ENCODE peak calls at places on chromosome 15, in five cellular contexts. B is MCF 10A, Z is pancreas, E is psoas muscle, V is left ventricle myocardium inferior. W is an unnamed sample.

GRCh38 chr15:57867970-57868791 is 161.7 kb downstream of the POLR2M start:
- DNase-seq in V (no peak), Z (no peak), B (no peak), E (no peak), W (no peak)

GRCh38 chr15:78241017-78241416 is 6.7 kb upstream of the ACSBG1 start:
- DNase-seq in E (peak), V (peak), B (peak), Z (peak), W (peak)

GRCh38 chr15:34014556-34014955 is 24.4 kb downstream of the AVEN start:
- DNase-seq in E (no peak), B (no peak), V (no peak), Z (no peak), W (no peak)

GRCh38 chr15:92528736-92529135 is 126.8 kb downstream of the FAM174B start:
- DNase-seq in B (no peak), V (no peak), Z (no peak), E (no peak), W (no peak)

GRCh38 chr15:77010842-77011241 is 15.9 kb downstream of the PSTPIP1 start:
- DNase-seq in E (no peak), B (no peak), V (no peak), Z (no peak), W (no peak)

GRCh38 chr15:77568014-77568959 is 64.4 kb downstream of the LINGO1 start:
- DNase-seq in E (no peak), V (no peak), B (no peak), Z (no peak), W (no peak)

GRCh38 chr15:77684341-77685081 is 51.8 kb upstream of the LINGO1 start:
- DNase-seq in E (no peak), V (no peak), B (no peak), Z (no peak), W (no peak)

GRCh38 chr15:90539789-90540188 is 10.1 kb downstream of the CRTC3 start:
- DNase-seq in V (no peak), B (no peak), Z (no peak), E (no peak), W (no peak)

GRCh38 chr15:50458301-50458700 is 34.1 kb downstream of the USP8 start:
- DNase-seq in E (no peak), B (no peak), Z (no peak), V (no peak), W (no peak)

GRCh38 chr15:80557441-80558234 is 137.5 kb upstream of the ABHD17C start:
- DNase-seq in E (no peak), V (no peak), Z (no peak), B (no peak), W (no peak)

GRCh38 chr15:85314653-85315052 is 65.8 kb upstream of the AKAP13 start:
- DNase-seq in Z (no peak), V (no peak), E (no peak), B (no peak), W (no peak)

GRCh38 chr15:26864664-26865191 is 2.1 kb upstream of the GABRA5 start:
- DNase-seq in E (no peak), V (no peak), Z (peak), B (no peak), W (no peak)

DNA sequence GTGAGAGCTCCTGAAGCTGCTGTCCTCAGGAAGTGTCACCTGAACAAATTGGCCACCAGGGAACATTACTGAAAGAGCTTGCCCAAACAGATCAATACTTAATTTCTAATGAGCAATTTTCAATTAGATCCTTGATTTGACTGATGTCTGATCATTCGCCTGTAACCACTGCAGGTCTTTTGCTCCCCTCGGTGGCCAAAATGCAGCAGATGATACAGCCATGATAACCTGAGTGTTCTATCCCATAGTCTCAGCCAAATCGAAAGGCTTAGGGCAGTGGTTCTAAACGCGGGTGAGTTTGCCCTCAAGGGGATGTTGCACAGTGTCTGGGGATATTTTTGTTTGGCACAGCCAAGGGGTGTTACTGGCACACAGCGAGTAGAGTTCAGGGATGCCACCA is 57.7 kb upstream of the MEX3B start:
- DNase-seq in V (no peak), B (no peak), Z (no peak), E (no peak), W (no peak)
- TF ChIP-seq CTCF in V (no peak), B (peak), Z (no peak), E (peak), W (no peak)

GRCh38 chr15:71136159-71137137 is 21.2 kb downstream of the THSD4 start:
- DNase-seq in E (no peak), B (peak), Z (no peak), V (no peak), W (no peak)
- TF ChIP-seq CTCF in E (no peak), B (peak), Z (no peak), V (no peak), W (no peak)

DNA sequence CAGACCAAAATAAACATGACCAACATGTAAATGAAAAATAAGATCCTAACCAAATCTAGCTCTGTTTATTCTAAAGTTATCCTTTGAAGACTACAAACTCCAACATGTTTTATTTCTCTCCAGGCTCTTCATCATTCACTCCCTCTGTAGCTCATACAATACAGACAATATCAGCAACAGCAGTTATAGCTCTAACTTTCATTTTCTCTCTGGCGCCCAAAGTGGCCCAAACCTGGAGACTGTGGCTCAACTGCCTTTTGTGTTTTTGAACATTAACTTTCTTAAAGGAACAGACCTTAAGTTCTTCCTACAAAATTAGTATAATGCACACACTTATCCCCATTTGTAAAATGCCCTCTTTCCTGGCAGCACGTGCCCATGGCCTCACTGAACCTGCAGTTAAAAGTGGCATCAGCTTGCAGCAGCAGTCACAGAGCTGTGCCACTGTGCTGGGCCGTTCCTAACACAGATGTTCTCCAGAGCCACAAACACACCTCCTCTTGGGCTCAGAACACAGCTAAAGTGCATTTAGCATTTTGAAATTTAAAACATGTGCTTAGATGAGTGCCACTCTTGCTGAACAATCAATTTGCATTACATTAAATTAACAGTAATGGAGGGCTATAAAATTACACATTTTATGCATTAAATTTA is 91.8 kb downstream of the RORA start:
- DNase-seq in Z (no peak), E (no peak), V (no peak), B (no peak), W (no peak)
- TF ChIP-seq CTCF in Z (no peak), E (no peak), V (no peak), B (no peak), W (no peak)

DNA sequence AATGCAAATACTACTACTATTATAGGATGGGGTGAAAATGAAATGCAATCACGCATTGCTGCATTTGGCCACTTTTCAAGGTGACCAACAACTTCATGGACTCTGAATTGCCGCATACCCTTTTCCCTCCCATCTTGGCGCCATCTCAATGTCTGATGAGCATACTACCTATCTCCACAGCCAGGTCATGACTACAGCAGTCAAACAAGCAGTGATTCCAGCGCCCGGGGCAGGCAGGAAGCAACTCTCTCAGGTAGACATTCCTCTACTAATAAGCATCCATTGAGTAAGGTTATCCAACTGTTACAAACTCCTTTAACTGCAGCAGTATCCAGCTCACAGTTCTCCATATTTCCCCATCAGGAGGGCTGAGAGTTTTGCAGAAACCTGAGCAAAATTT is 155.4 kb downstream of the ADAMTS17 start:
- DNase-seq in V (no peak), Z (no peak), E (no peak), B (no peak), W (no peak)
- TF ChIP-seq CTCF in V (no peak), Z (no peak), E (no peak), B (no peak), W (no peak)

DNA sequence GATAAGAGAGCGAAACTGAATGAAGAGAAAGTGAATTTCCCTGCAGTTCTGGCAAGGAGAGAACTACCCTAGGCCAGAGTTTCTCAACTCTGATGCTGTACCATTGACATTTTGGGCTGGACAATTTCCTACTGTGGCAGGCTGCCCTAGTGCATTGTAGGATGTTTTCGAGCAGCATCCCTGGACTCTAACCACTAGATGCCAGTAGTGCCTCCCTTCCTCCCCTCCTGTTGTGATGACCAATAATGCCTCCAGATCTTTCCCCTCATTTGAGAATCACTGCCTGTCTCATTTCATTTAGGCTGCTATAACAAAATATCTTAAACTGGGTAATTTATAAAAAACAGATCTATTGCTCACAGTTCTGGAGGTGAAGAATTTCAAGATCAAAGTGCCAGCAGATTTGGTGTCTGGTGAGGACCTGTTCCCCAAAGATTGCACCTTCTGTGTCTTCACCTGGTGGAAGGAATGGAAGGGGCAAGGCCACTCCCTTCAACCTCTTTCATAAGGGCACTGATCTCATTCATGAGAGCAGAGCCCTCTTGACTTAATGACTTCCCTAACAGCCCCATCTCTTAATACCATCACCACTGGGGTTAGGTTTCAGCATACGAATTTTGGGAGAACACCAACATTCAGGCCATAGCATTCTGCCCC is 188.9 kb upstream of the MEIS2 start:
- DNase-seq in E (no peak), V (no peak), Z (no peak), B (peak), W (no peak)
- TF ChIP-seq CTCF in E (no peak), V (peak), Z (no peak), B (no peak), W (no peak)

GRCh38 chr15:32991544-32992192 is 202.8 kb downstream of the FMN1 start:
- DNase-seq in B (no peak), V (no peak), Z (no peak), E (no peak), W (no peak)

GRCh38 chr15:32994810-32995424 is 199.6 kb downstream of the FMN1 start:
- DNase-seq in V (no peak), B (peak), Z (no peak), E (no peak), W (no peak)

GRCh38 chr15:32990071-32990470 is 204.4 kb downstream of the FMN1 start:
- DNase-seq in E (no peak), Z (no peak), V (no peak), B (no peak), W (no peak)

GRCh38 chr15:32998182-32998581 is 196.3 kb downstream of the FMN1 start:
- DNase-seq in B (no peak), E (no peak), Z (no peak), V (no peak), W (no peak)

DNA sequence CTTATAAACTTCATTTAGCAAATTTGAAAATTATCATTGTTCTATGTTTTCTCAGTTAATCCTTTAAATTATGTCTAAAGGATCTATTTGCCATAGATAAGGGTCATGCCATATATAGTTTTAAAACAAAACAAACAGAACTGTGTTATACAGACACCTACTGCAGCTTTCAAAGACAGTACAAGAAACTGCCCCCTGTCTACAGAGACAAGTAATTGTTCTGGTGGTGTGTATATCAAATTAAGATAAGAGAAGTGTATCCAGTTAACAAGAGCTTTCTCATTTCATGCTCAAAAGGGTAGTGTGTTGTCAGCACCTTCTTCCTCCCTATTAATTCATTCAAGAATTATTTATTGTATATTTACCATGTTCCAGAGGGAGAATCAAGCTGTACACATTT is 201.2 kb downstream of the FMN1 start:
- DNase-seq in B (peak), V (no peak), Z (no peak), E (no peak), W (no peak)
- TF ChIP-seq CTCF in B (no peak), V (no peak), Z (no peak), E (no peak), W (peak)

DNA sequence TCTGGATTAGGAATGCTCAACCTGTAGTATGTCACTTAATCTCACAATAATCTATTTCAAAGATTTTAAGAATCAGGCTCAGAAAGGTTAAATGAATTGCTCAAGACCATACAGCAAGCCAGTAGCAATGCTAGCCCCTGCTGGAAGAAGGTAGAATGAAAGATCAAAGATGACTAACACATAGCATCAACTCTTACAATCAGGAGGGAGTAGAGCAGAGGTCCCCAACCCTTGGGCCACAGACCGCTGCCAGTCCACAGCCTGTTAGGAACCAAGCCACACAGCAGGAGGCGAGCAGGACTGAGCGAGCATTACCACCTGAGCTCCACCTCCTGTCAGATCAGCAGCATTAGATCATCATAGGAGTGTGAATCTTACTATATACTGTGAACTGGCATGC is 15.5 kb upstream of the GATM start:
- DNase-seq in V (no peak), Z (no peak), E (no peak), B (peak), W (no peak)
- TF ChIP-seq CTCF in V (peak), Z (no peak), E (no peak), B (no peak), W (no peak)

GRCh38 chr15:48966595-48967301 is 3.0 kb upstream of the SHC4 start:
- DNase-seq in E (no peak), B (no peak), Z (no peak), V (no peak), W (no peak)

GRCh38 chr15:48964898-48965297 is 1.2 kb upstream of the SHC4 start:
- DNase-seq in V (no peak), Z (no peak), B (no peak), E (no peak), W (no peak)

GRCh38 chr15:48963524-48964113 is at the start of gene SHC4:
- DNase-seq in V (peak), B (peak), Z (peak), E (peak), W (peak)

GRCh38 chr15:48965972-48966371 is 2.3 kb upstream of the SHC4 start:
- DNase-seq in V (no peak), E (no peak), Z (no peak), B (peak), W (no peak)

DNA sequence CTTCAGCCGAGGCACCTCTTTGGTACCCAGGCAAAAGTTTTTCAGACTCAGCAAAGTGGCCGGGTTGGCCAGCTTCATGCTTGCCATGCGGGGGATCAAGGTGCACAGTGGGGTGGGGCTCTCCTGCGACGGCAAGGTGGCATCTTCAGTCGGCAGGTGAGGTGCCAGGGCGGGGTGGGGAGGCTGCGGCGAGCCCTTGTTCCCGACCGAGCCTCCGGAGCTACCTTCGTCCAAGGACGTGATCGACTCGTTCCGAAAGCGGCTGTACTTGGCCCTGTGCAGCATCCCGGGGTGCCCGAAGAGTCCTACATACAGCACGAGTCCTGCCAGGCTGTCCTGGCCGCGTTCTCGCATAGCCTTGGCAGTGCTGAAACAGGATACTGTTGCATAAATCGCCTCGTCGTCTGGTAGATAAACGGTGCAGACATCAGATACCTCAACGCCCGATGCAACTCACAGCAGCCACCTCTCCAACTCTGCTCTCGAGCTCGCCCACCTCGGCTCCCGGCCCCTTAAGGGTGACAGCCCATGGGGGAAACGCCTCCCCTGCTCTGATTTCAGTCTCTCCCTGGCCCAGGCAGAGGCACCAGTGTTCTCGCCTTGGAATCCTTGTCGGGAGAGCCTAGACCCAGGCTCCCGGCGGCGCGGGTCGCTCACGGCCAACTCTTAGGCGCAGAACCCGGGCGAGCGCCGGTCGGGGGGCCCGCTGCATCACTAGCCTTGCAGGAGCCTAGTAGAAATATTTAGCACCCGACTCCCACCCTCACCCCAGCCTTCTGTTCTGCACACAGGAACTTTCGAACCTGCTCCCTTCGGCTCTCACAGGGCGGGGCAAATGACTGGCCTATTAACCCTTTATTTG is 826 bp downstream of the SHC4 start:
- DNase-seq in E (peak), B (peak), V (peak), Z (no peak), W (no peak)
- TF ChIP-seq CTCF in E (no peak), B (no peak), V (no peak), Z (no peak), W (no peak)

W was measured in transverse colon.